ENCODE peak calls at places on chromosomes 11 and 22, in five cellular contexts. K is sigmoid colon, X is MM.1S, I is heart left ventricle, U is astrocyte. Q is an unnamed sample. For H3K27me3, the result is how much of the 10 kb centered on the place peaks cover.

GRCh38 chr11:65604258-65604657 is 8.7 kb upstream of the KCNK7 start:
- DNase-seq in K (no peak), I (no peak), X (no peak), U (no peak), Q (no peak)

GRCh38 chr11:117315285-117316196 is 515 bp downstream of the BACE1 start:
- DNase-seq in K (peak), I (peak), U (no peak), X (no peak), Q (peak)

GRCh38 chr11:65538915-65539374 is 14.1 kb downstream of the SCYL1 start:
- DNase-seq in K (no peak), U (no peak), X (no peak), I (no peak), Q (no peak)

GRCh38 chr22:25622011-25622410 is 57.5 kb downstream of the GRK3 start:
- DNase-seq in I (no peak), U (peak), K (no peak), X (no peak), Q (no peak)

GRCh38 chr11:122833133-122833470 is 5.2 kb upstream of the CRTAM start:
- DNase-seq in K (no peak), U (no peak), I (no peak), X (no peak), Q (no peak)

GRCh38 chr11:84465040-84465439 is 1162.1 kb downstream of the DLG2 start:
- DNase-seq in U (peak), I (no peak), K (no peak), X (no peak), Q (no peak)

GRCh38 chr11:39664023-39664422 is 1795.4 kb downstream of the LRRC4C start:
- DNase-seq in U (no peak), K (no peak), X (no peak), I (no peak), Q (no peak)

GRCh38 chr22:17742528-17742902 is 31.8 kb downstream of the BID start:
- DNase-seq in I (peak), X (peak), U (peak), K (peak), Q (peak)

GRCh38 chr11:47185305-47186075 is 744 bp downstream of the PACSIN3 start:
- DNase-seq in U (no peak), X (no peak), K (peak), I (peak), Q (peak)

GRCh38 chr11:73359930-73360742 is 16.1 kb upstream of the RELT start:
- DNase-seq in I (no peak), K (no peak), X (peak), U (no peak), Q (peak)

GRCh38 chr11:85821636-85822035 is 10.7 kb upstream of the SYTL2 start:
- DNase-seq in X (no peak), U (peak), I (no peak), K (no peak), Q (no peak)

GRCh38 chr11:11383995-11384394 is 30.9 kb upstream of the CSNK2A3 start:
- DNase-seq in U (no peak), I (no peak), K (no peak), X (no peak), Q (no peak)

GRCh38 chr11:95487391-95487790 is 256.4 kb upstream of the SESN3 start:
- DNase-seq in I (no peak), X (no peak), U (no peak), K (no peak), Q (no peak)

GRCh38 chr22:44333847-44334635 is 21.3 kb upstream of the SHISAL1 start:
- DNase-seq in K (no peak), U (no peak), X (no peak), I (no peak), Q (no peak)

GRCh38 chr11:13944016-13944415 is 18.5 kb upstream of the SPON1 start:
- DNase-seq in I (no peak), U (no peak), K (no peak), X (no peak), Q (no peak)

GRCh38 chr11:44030276-44030932 is 17.4 kb upstream of the ACCSL start:
- DNase-seq in X (no peak), U (peak), K (peak), I (peak), Q (no peak)

GRCh38 chr11:118915941-118916841 is 9.5 kb downstream of the BCL9L start:
- DNase-seq in K (peak), X (no peak), U (no peak), I (no peak), Q (no peak)

GRCh38 chr11:66081505-66081904 is 11.4 kb downstream of the PACS1 start:
- DNase-seq in I (peak), U (peak), K (peak), X (peak), Q (peak)

GRCh38 chr11:62443390-62444201 is 24.8 kb downstream of the SCGB1A1 start:
- DNase-seq in X (no peak), I (peak), K (peak), U (no peak), Q (no peak)

GRCh38 chr22:41752011-41752975 is 48.2 kb upstream of the CCDC134 start:
- DNase-seq in K (no peak), I (no peak), U (no peak), X (peak), Q (no peak)

GRCh38 chr11:16169946-16170345 is 186.4 kb downstream of the SOX6 start:
- DNase-seq in I (no peak), K (no peak), X (no peak), U (no peak), Q (no peak)

GRCh38 chr11:44899959-44900358 is 50.7 kb downstream of the TP53I11 start:
- DNase-seq in U (peak), K (no peak), I (no peak), X (peak), Q (peak)

GRCh38 chr22:44291265-44292006 is 21.3 kb downstream of the SHISAL1 start:
- DNase-seq in U (no peak), K (no peak), I (no peak), X (no peak), Q (no peak)

GRCh38 chr22:19942886-19943664 is 1.5 kb upstream of the TXNRD2 start:
- DNase-seq in U (peak), K (peak), X (no peak), I (no peak), Q (peak)

GRCh38 chr11:111945198-111945597 is 8.1 kb downstream of the DIXDC1 start:
- DNase-seq in K (no peak), I (no peak), X (no peak), U (no peak), Q (no peak)

DNA sequence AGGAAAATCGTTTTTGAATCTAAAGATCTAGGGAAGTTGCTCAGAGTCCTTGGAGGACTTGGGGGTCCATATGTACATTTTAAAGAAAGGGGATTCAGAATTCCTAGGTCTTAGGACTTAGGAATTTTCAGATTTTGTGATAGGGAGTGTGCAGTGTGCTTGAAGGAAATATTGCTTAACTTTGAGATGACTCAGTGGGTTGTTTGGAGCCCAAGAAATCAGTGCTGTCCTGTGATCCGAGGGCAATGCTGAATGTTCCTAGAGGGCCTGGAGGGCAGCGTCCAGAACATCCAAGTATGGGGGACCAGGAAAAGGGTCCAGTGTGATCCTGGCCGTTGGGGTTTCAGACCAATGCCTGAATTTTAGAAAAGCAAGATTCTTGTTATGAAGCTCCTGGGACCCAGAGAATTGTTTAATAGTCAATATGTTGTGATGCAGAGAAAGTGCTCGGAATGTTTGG is 3.1 kb upstream of the IGF2 start:
- DNase-seq in X (no peak), I (no peak), K (no peak), U (peak), Q (no peak)
- H3K27me3 ChIP-seq in X (half or more), I (half or more), K (half or more), U (half or more), Q (half or more)

GRCh38 chr22:50060441-50061140 is 2.5 kb upstream of the TTLL8 start:
- DNase-seq in K (no peak), U (no peak), X (no peak), I (no peak), Q (no peak)

GRCh38 chr22:50061824-50062355 is 3.8 kb upstream of the TTLL8 start:
- DNase-seq in I (no peak), U (no peak), K (no peak), X (no peak), Q (peak)

GRCh38 chr22:50062509-50063135 is 4.5 kb upstream of the TTLL8 start:
- DNase-seq in X (no peak), I (no peak), K (no peak), U (no peak), Q (no peak)

GRCh38 chr22:50059881-50060262 is 1.8 kb upstream of the TTLL8 start:
- DNase-seq in K (no peak), U (no peak), I (no peak), X (no peak), Q (no peak)

DNA sequence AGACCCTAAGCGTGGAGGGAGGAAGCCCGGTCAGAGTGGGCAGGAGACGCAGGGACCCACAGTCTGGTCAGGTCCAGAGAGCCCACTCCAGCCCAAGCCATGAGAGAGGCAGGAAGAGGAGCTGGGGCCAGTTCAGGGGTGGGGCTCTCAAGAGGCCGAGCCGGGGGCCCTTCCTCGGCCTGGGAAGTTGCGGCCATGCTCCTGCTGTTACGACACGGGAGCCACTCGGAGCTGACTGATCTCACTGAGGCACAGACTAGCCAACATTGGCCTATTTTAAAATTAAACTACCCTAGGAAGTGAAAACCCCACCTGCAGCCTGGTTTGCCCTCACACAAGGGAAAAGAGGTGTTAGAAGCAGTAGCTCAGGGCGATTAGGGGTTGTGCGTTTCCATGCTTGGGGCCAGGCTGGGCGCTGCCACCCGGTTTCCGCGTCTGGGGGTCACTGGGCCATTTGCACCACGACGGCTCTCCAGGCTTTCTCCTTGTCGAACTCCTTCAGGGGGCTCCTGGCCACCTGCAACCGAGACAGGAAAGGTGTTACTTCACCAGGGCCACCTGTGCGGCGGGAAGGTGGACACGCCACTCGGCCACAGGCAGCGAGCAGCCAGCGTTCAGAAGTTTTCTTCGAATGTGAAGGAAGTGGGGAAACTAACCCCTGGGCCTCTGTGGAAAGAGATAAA is 3.2 kb upstream of the TTLL8 start:
- DNase-seq in U (no peak), I (no peak), X (no peak), K (no peak), Q (no peak)
- H3K27me3 ChIP-seq in U (under half), I (under half), X (half or more), K (under half), Q (under half)

GRCh38 chr11:20337526-20338154 is 25.9 kb upstream of the HTATIP2 start:
- DNase-seq in I (no peak), K (no peak), U (peak), X (peak), Q (peak)

GRCh38 chr11:20336056-20336455 is 27.5 kb upstream of the HTATIP2 start:
- DNase-seq in I (no peak), K (no peak), U (no peak), X (no peak), Q (no peak)
- H3K27me3 ChIP-seq in I (under half), K (under half), U (under half), X (under half), Q (half or more)

GRCh38 chr11:32331098-32331497 is 104.2 kb downstream of the WT1 start:
- DNase-seq in K (no peak), X (no peak), I (no peak), U (peak), Q (no peak)
- H3K27me3 ChIP-seq in K (under half), X (under half), I (under half), U (under half), Q (under half)

DNA sequence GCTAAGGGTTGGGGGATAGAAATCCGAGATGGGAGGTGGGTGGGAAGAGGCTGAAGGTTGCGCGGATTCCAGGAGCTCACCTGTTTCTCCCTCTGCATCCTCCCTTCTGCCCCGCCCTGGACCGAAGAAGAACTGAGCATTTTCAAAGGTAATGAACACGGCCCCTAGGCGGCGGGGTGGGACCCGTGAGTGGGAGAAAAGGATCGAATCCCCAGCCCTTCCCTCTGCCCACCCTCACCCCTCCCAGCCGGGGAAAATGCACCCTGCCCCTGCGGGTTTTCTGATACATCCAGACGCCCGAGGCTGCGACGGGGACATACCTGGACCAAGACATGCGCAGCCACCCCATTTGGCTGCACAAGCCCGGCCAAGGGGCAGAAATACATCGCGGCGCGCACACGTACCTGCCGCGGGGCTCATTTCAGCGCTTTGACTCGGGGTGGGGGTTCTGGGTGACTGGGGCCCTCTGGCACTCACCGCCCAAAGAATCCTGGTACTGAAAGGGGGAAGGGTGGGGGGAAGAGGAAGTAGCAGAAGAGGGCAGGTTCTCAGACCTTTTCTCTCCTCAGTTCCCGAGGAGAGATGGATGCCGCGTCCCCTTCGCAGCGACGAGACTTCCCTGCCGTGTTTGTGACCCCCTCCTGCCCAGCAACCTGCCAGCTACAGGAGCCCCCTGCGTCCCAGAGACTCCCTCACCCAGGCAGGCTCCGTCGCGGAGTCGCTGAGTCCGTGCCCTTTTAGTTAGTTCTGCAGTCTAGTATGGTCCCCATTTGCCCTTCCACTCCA is 6.0 kb downstream of the VSIG2 start:
- DNase-seq in I (no peak), X (peak), K (no peak), U (no peak), Q (no peak)
- H3K27me3 ChIP-seq in I (half or more), X (under half), K (half or more), U (under half), Q (under half)

DNA sequence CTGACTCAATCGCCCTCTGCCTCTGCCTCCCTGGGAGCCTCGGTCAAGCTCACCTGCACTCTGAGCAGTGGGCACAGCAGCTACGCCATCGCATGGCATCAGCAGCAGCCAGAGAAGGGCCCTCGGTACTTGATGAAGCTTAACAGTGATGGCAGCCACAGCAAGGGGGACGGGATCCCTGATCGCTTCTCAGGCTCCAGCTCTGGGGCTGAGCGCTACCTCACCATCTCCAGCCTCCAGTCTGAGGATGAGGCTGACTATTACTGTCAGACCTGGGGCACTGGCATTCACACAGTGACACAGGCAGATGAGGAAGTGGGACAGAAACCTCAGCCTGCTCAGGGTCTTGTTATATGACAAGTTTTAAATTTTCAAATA is 48.6 kb upstream of the TOP3B start:
- DNase-seq in X (peak), U (no peak), I (no peak), K (no peak), Q (no peak)
- H3K27me3 ChIP-seq in X (under half), U (under half), I (under half), K (under half), Q (under half)

GRCh38 chr11:120565436-120566155 is 54.0 kb downstream of the GRIK4 start:
- DNase-seq in X (no peak), I (no peak), U (peak), K (peak), Q (no peak)
- H3K27me3 ChIP-seq in X (under half), I (under half), U (under half), K (under half), Q (under half)

GRCh38 chr11:69962152-69962551 is 116.0 kb upstream of the ANO1 start:
- DNase-seq in U (peak), X (no peak), K (no peak), I (no peak), Q (peak)

GRCh38 chr11:69959461-69959860 is 118.7 kb upstream of the ANO1 start:
- DNase-seq in U (no peak), I (no peak), X (no peak), K (no peak), Q (no peak)

GRCh38 chr11:69963533-69964246 is 114.4 kb upstream of the ANO1 start:
- DNase-seq in U (no peak), X (no peak), I (no peak), K (no peak), Q (no peak)

GRCh38 chr11:69964247-69964643 is 113.9 kb upstream of the ANO1 start:
- DNase-seq in K (no peak), U (no peak), X (no peak), I (no peak), Q (no peak)

GRCh38 chr11:69961738-69962137 is 116.4 kb upstream of the ANO1 start:
- DNase-seq in K (no peak), X (no peak), U (no peak), I (no peak), Q (no peak)
- H3K27me3 ChIP-seq in K (under half), X (half or more), U (under half), I (under half), Q (under half)

GRCh38 chr11:120352405-120352804 is 16.2 kb downstream of the ARHGEF12 start:
- DNase-seq in X (no peak), U (no peak), K (no peak), I (no peak), Q (no peak)
- H3K27me3 ChIP-seq in X (under half), U (under half), K (under half), I (under half), Q (under half)

GRCh38 chr22:48800886-48801607 is 1026.6 kb downstream of the BRD1 start:
- DNase-seq in U (no peak), I (no peak), K (no peak), X (no peak), Q (no peak)
- H3K27me3 ChIP-seq in U (under half), I (under half), K (under half), X (under half), Q (under half)

Q was measured in endothelial cell of umbilical vein.